ENCODE peak calls at places on chromosomes 7 and 10, in five cellular contexts. S is CD8-positive, alpha-beta T cell; N is CD4-positive, alpha-beta memory T cell; M is upper lobe of right lung; Z is right lobe of liver. T is an unnamed sample.
A peak's percentile ranks its signal among the peaks of the same experiment; 100 is the strongest.

GRCh38 chr7:6637544-6638229 is 569 bp downstream of the ZNF316 start:
- DNase-seq in N (peak; percentile 45), S (peak; percentile 78), Z (no peak), M (peak; percentile 79), T (peak; percentile 47)

GRCh38 chr7:97006146-97006950 is 995 bp downstream of the DLX6 start:
- DNase-seq in S (no peak), M (no peak), N (no peak), Z (no peak), T (no peak)

GRCh38 chr10:50508315-50509051 is 115.3 kb downstream of the SGMS1 start:
- DNase-seq in N (no peak), Z (no peak), M (no peak), S (no peak), T (no peak)

GRCh38 chr10:51386248-51386885 is 312.1 kb downstream of the PRKG1 start:
- DNase-seq in S (no peak), N (no peak), M (no peak), Z (no peak), T (no peak)

GRCh38 chr7:33804261-33804660 is 101.1 kb upstream of the BMPER start:
- DNase-seq in M (no peak), S (no peak), N (no peak), Z (no peak), T (no peak)

GRCh38 chr7:80145780-80146422 is 11.3 kb downstream of the GNAI1 start:
- DNase-seq in M (no peak), N (no peak), Z (no peak), S (no peak), T (no peak)

GRCh38 chr10:43224321-43224720 is 42.5 kb downstream of the RASGEF1A start:
- DNase-seq in S (no peak), N (no peak), M (no peak), Z (no peak), T (no peak)

GRCh38 chr7:66913118-66914049 is 7.6 kb upstream of the TMEM248 start:
- DNase-seq in S (no peak), Z (no peak), N (no peak), M (no peak), T (no peak)

GRCh38 chr10:79088176-79088575 is 19.4 kb downstream of the ZMIZ1 start:
- DNase-seq in S (no peak), M (peak; percentile 78), Z (peak; percentile 91), N (no peak), T (no peak)

GRCh38 chr7:159211540-159212182 is 67.0 kb upstream of the VIPR2 start:
- DNase-seq in S (no peak), M (no peak), Z (no peak), N (no peak), T (no peak)

GRCh38 chr7:128830231-128831177 is at the start of gene FLNC:
- DNase-seq in N (peak; percentile 33), S (peak; percentile 61), M (peak; percentile 69), Z (no peak), T (no peak)

GRCh38 chr10:54985732-54986131 is 184.7 kb upstream of the PCDH15 start:
- DNase-seq in Z (no peak), N (no peak), S (no peak), M (no peak), T (no peak)

GRCh38 chr7:92898798-92899197 is 62.4 kb upstream of the CDK6 start:
- DNase-seq in M (no peak), N (no peak), Z (no peak), S (no peak), T (no peak)

GRCh38 chr7:84548366-84549085 is 353.9 kb upstream of the SEMA3A start:
- DNase-seq in N (no peak), Z (no peak), S (no peak), M (no peak), T (no peak)

GRCh38 chr10:70588255-70588654 is 14.3 kb downstream of the PRF1 start:
- DNase-seq in M (no peak), Z (peak; percentile 10), N (no peak), S (no peak), T (no peak)

GRCh38 chr7:45220846-45221245 is 63.3 kb downstream of the RAMP3 start:
- DNase-seq in Z (no peak), S (no peak), N (no peak), M (no peak), T (no peak)

GRCh38 chr7:45221266-45221665 is 63.7 kb downstream of the RAMP3 start:
- DNase-seq in S (no peak), N (no peak), Z (no peak), M (no peak), T (no peak)

GRCh38 chr7:45219801-45220200 is 62.2 kb downstream of the RAMP3 start:
- DNase-seq in N (no peak), Z (no peak), M (no peak), S (no peak), T (no peak)

GRCh38 chr7:45217358-45217757 is 59.8 kb downstream of the RAMP3 start:
- DNase-seq in S (no peak), Z (no peak), M (no peak), N (no peak), T (no peak)

GRCh38 chr7:45219130-45219529 is 61.5 kb downstream of the RAMP3 start:
- DNase-seq in S (no peak), M (no peak), Z (no peak), N (no peak), T (no peak)
- H3K27ac ChIP-seq in S (no peak overlapping the region), M (no peak overlapping the region), Z (no peak overlapping the region), N (no peak overlapping the region), T (no peak overlapping the region)

DNA sequence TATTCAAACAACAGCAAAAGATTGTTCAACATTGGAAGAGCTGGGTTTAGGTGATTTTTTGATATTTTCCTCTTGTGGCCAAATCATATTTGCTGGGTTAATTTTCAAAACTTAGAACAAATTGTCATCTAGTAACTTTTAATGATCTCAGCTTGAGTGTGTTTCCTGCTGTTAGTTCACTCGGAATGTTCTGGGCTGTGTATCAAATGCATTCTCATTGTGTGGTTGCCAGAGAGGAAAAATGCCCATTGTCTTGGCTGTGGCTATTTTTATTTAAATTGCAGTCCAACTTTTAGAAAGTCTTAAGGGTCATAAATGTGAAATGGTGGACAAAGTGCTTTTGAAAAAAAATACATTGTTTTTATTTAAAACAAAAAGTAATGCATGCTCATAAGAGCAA is 542.0 kb downstream of the TNS3 start:
- DNase-seq in S (no peak), M (no peak), Z (no peak), N (no peak), T (no peak)
- H3K4me3 ChIP-seq in S (no peak overlapping the region), M (no peak overlapping the region), Z (no peak overlapping the region), N (no peak overlapping the region), T (no peak overlapping the region)

GRCh38 chr10:8380833-8381491 is 326.5 kb downstream of the GATA3 start:
- DNase-seq in M (no peak), N (no peak), Z (no peak), S (no peak), T (no peak)
- H3K36me3 ChIP-seq in M (no peaks in the 10 kb centered on the region), N (no peaks in the 10 kb centered on the region), Z (no peaks in the 10 kb centered on the region), S (no peaks in the 10 kb centered on the region), T (no peaks in the 10 kb centered on the region)

DNA sequence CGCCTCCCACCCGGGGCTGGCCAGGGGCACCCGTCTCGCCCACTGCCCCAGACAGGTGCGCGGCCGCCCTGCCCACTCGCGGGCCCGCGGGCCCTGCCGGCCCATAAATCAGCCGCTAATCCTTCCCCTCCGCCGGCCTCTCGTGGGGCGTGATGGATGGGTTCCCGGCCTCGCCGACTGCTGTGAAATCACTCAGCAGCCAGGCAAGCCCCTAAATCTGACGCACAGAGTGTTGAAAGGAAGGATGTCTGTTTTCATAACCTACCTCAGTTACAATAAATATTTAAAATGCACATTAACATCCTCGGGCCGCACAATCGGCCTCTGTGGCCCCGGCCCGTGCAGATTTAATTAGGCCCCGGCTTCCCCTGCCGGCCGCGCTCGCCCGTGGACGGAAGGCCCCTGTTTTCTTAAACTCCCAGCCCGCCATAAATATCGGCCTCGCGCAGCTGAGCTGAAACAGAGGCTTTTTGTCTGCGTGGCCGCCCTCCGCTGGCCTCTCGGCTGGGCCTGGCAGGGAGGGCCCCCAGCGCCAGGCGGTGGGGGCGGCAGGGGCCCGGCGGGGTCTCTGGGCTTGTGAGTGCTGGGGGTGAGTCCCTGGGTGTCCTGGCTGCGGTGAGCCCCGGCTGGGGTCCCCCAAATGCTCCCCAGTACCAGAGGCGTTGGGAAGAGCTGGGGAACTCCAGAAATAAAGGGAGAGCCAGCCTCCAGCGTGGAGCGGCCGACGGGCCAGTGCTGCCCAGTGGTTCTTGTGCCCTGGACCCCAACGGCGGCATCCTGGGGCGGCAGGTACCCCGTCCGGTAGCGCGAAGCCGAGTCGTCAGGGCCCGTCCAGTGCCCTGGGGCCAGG is 90.7 kb downstream of the UNCX start:
- DNase-seq in S (no peak), Z (no peak), N (no peak), M (no peak), T (no peak)
- H3K27ac ChIP-seq in S (no peak overlapping the region), Z (no peak overlapping the region), N (no peak overlapping the region), M (no peak overlapping the region), T (no peak overlapping the region)

DNA sequence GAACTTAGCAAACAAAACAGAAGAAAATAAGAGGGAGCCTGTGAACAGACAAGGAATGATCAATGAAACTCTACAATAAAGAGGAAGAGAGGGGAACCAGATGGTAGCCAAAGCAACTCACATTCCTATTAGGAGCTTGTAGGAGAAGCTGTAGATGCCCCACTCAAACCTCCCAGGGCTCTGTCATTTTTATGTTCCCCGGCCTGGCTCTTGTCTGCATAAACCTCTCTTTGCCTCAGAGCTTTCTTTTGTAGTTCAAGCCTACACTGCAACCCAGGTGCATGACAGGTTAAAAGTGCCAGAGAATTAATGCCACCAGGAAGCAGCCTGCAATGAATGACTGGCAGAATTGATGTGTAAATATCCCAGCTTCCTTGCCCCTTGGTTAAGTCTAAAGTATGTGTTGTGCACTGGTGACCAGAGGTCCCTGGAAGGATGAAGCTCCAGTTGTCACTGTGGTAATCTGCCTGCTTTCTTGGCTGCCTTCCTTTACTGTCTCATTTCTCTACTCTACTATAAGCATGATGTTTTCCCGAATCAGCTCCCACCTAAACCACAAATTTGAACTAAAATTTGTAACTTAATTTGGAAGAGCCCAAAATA is 40.4 kb downstream of the HDAC9 start:
- DNase-seq in Z (no peak), N (no peak), M (no peak), S (no peak), T (no peak)
- H3K4me3 ChIP-seq in Z (no peak overlapping the region), N (no peak overlapping the region), M (no peak overlapping the region), S (no peak overlapping the region), T (no peak overlapping the region)

T was measured in effector memory CD4-positive, alpha-beta T cell.